ENCODE peak calls at places on chromosomes 1 and 21, in eight cellular contexts. K is GM20000, W is fibroblast of lung, V is transverse colon, P is lower leg skin, O is MM.1S, B is fibroblast of the aortic adventitia, C is uterus. I is an unnamed sample.

GRCh38 chr1:201139756-201140155 is 12.8 kb upstream of the ASCL5 start:
- DNase-seq in K (no peak), W (no peak), V (no peak), P (no peak), O (no peak), B (no peak), C (no peak), I (no peak)

GRCh38 chr1:19799877-19800804 is at the start of gene TMCO4:
- DNase-seq in K (peak; percentile 84), W (peak; percentile 90), V (peak; percentile 65), P (peak; percentile 21), O (peak; percentile 87), B (peak; percentile 79), C (peak; percentile 35), I (peak; percentile 29)

GRCh38 chr1:162541619-162542141 is 19.8 kb upstream of the UAP1 start:
- DNase-seq in K (no peak), W (peak; percentile 99), V (peak; percentile 53), P (peak; percentile 68), O (no peak), B (peak; percentile 99), C (peak; percentile 83), I (no peak)

GRCh38 chr1:58903450-58904298 is 119.8 kb upstream of the JUN start:
- DNase-seq in K (peak; percentile 90), W (peak; percentile 94), V (peak; percentile 94), P (peak; percentile 93), O (peak; percentile 93), B (peak; percentile 93), C (peak; percentile 95), I (peak; percentile 56)

GRCh38 chr1:108193333-108193732 is 6.8 kb downstream of the SLC25A24 start:
- DNase-seq in K (no peak), W (no peak), V (no peak), P (no peak), O (no peak), B (no peak), C (no peak), I (no peak)

GRCh38 chr1:96145486-96145885 is 576.1 kb upstream of the PTBP2 start:
- DNase-seq in K (no peak), W (peak; percentile 1), V (no peak), P (no peak), O (no peak), B (peak; percentile 1), C (no peak), I (no peak)

GRCh38 chr1:240784776-240785175 is 172.8 kb upstream of the GREM2 start:
- DNase-seq in K (no peak), W (no peak), V (no peak), P (no peak), O (no peak), B (no peak), C (no peak), I (no peak)

GRCh38 chr1:63887809-63888208 is 114.0 kb downstream of the ROR1 start:
- DNase-seq in K (no peak), W (no peak), V (no peak), P (no peak), O (no peak), B (no peak), C (no peak), I (no peak)

DNA sequence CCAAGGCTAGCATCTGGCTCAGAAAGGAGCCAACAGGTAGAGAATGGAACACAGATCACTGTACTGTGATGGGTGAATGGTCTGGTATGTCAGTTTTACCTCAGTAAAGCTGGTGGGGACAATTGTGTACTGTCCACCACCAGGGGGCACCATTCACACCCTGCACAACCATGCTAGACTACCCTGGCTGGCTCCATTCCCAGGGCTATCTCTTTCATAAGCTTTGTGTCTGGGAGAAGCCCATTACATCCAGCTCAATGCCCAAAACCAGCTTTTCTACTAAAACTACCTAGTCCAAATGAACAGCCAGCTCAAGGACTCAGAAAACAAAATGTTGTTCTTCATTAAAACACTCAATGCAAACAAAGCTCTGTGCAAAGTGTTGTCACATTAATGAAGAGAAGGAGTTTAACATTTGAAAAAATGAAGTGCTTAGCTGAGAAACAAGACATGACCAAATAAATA is 62.0 kb upstream of the RASAL2 start:
- DNase-seq in K (peak; percentile 85), W (peak; percentile 86), V (peak; percentile 90), P (peak; percentile 93), O (peak; percentile 59), B (peak; percentile 97), C (peak; percentile 93), I (peak; percentile 85)
- TF ChIP-seq CTCF in K (peak; percentile 82), W (peak; percentile 79), V (peak; percentile 84), P (peak; percentile 35), O (peak; percentile 96), B (peak; percentile 88), C (peak; percentile 74), I (peak; percentile 95)

DNA sequence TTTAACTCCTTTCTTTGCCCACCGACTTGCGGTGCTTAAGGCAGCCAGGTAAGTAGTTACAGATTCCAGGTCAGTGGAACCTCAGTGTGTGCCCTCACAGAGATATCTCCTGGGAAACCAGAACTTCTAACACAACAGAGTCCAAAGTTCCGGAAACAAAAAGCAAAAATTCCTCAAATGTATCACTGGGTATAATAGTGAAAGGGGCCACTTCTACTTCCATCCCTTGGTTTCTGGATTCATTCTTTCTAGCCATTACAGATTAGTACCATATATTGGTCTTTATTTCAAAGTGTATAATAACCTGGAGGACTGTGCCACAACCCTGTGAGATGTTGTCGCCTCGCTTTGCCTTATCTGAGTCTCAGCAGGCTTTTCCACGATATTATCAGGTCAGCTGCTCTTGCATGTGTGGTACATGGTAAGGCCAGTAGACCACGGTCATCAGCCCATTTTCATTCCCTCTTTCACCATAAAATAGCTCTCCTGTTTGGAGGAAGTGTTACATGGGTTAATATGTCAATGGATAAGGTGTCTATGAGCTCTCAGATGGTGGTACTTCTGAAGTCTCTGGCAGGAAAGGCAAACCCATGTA is 14.9 kb upstream of the VASH2 start:
- DNase-seq in K (no peak), W (no peak), V (no peak), P (no peak), O (no peak), B (no peak), C (no peak), I (no peak)
- TF ChIP-seq CTCF in K (no peak), W (no peak), V (no peak), P (no peak), O (no peak), B (no peak), C (no peak), I (no peak)

GRCh38 chr1:26863677-26864060 is 720 bp downstream of the SFN start:
- DNase-seq in K (no peak), W (no peak), V (no peak), P (no peak), O (no peak), B (no peak), C (no peak), I (no peak)

GRCh38 chr1:26864610-26865480 is 1.9 kb downstream of the SFN start:
- DNase-seq in K (peak; percentile 94), W (peak; percentile 98), V (peak; percentile 98), P (peak; percentile 96), O (peak; percentile 97), B (peak; percentile 96), C (peak; percentile 98), I (peak; percentile 95)

GRCh38 chr1:26861286-26861701 is 1.7 kb upstream of the SFN start:
- DNase-seq in K (no peak), W (peak; percentile 14), V (no peak), P (no peak), O (no peak), B (peak; percentile 30), C (no peak), I (no peak)

GRCh38 chr1:26861889-26862371 is 1.0 kb upstream of the SFN start:
- DNase-seq in K (no peak), W (no peak), V (no peak), P (no peak), O (no peak), B (peak; percentile 16), C (no peak), I (no peak)

DNA sequence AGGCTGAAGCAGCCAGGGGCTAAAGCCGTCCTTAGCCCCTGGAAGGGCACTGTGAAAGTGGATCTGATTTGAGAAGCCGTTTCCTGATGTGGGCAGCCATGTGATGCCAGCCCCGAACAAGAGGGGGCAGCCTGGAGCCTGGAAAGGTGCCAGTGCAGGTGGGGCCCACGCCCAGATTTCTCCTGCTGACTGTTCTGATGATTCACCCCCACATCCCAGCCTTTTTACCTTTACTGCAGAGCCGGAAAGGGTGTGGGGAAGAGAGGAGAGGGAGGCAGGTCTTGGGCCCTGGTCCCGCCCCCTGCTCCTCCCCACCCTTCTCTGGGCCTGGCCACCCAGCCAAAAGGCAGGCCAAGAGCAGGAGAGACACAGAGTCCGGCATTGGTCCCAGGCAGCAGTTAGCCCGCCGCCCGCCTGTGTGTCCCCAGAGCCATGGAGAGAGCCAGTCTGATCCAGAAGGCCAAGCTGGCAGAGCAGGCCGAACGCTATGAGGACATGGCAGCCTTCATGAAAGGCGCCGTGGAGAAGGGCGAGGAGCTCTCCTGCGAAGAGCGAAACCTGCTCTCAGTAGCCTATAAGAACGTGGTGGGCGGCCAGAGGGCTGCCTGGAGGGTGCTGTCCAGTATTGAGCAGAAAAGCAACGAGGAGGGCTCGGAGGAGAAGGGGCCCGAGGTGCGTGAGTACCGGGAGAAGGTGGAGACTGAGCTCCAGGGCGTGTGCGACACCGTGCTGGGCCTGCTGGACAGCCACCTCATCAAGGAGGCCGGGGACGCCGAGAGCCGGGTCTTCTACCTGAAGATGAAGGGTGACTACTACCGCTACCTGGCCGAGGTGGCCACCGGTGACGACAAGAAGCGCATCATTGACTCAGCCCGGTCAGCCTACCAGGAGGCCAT is at the start of gene SFN:
- DNase-seq in K (peak; percentile 51), W (no peak), V (peak; percentile 91), P (peak; percentile 76), O (peak; percentile 77), B (no peak), C (no peak), I (no peak)
- TF ChIP-seq CTCF in K (peak; percentile 30), W (no peak), V (peak; percentile 60), P (no peak), O (peak; percentile 79), B (no peak), C (no peak), I (peak; percentile 22)

GRCh38 chr21:45510466-45510955 is 31.7 kb downstream of the SLC19A1 start:
- DNase-seq in K (no peak), W (no peak), V (no peak), P (no peak), O (no peak), B (no peak), C (no peak), I (no peak)

GRCh38 chr21:45508607-45509565 is 33.4 kb downstream of the SLC19A1 start:
- DNase-seq in K (no peak), W (no peak), V (no peak), P (no peak), O (no peak), B (no peak), C (no peak), I (peak; percentile 17)

GRCh38 chr21:45511007-45511406 is 31.2 kb downstream of the SLC19A1 start:
- DNase-seq in K (no peak), W (no peak), V (no peak), P (no peak), O (no peak), B (no peak), C (no peak), I (peak; percentile 19)

GRCh38 chr21:45507888-45508508 is 34.2 kb downstream of the SLC19A1 start:
- DNase-seq in K (no peak), W (no peak), V (no peak), P (no peak), O (no peak), B (no peak), C (no peak), I (peak; percentile 1)

DNA sequence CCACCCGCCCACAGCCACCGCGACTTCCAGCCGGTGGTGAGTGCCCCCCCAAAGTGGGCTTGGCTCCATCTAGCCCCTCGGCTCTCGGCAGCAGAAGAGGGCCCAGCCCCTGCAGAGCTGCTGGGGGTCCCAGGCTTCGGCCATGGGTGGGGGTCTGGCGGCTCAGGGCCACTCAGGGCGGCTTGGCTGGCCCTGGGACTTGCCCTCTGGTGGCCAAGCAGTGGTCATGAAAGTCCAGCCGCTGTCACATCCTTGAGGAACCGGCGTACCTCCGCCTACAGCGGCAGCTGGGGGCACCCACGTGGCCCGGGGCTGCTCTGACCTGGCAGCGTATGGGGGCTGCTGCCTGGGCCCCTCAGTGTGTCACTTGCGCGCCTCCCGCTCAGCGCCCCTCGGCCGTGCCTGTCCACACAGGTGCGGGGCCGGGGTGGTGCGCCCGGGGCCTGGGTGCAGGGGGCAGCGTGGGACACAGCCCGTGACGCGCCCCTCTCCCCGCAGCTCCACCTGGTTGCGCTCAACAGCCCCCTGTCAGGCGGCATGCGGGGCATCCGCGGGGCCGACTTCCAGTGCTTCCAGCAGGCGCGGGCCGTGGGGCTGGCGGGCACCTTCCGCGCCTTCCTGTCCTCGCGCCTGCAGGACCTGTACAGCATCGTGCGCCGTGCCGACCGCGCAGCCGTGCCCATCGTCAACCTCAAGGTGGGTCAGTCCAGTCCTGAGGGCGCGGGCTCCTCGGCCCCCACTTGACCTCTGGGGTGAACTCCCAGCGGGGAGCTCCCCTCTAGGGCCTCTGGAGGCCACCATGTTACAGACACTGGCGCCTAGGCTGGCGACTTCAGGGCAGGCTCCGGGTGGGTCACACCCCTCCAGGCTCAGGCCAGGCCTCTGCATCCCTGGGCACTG is 32.4 kb downstream of the SLC19A1 start:
- DNase-seq in K (no peak), W (no peak), V (no peak), P (no peak), O (no peak), B (no peak), C (no peak), I (peak; percentile 25)
- TF ChIP-seq CTCF in K (no peak), W (no peak), V (no peak), P (no peak), O (no peak), B (no peak), C (no peak), I (peak; percentile 39)